ENCODE peak calls at places on chromosomes 16 and 17, in four cellular contexts. One of them, this sample, is unnamed. For H3K27me3, the result is how much of the 10 kb centered on the place peaks cover.

GRCh38 chr16:82002831-82003230 is 8.4 kb downstream of the SDR42E1 start:
- DNase-seq in stomach: no peak
- DNase-seq in endodermal cell: no peak
- DNase-seq in hepatocyte: no peak
- DNase-seq in this sample: peak

GRCh38 chr17:81397314-81398169 is 2.3 kb downstream of the BAHCC1 start:
- DNase-seq in stomach: peak
- DNase-seq in endodermal cell: peak
- DNase-seq in hepatocyte: peak
- DNase-seq in this sample: no peak

GRCh38 chr16:29719063-29719462 is 26.7 kb downstream of the C16orf54 start:
- DNase-seq in stomach: no peak
- DNase-seq in endodermal cell: no peak
- DNase-seq in hepatocyte: no peak
- DNase-seq in this sample: peak

GRCh38 chr17:1347681-1348318 is 52.2 kb downstream of the YWHAE start:
- DNase-seq in stomach: peak
- DNase-seq in endodermal cell: no peak
- DNase-seq in hepatocyte: peak
- DNase-seq in this sample: no peak

GRCh38 chr16:80602894-80603293 is 62.1 kb downstream of the DYNLRB2 start:
- DNase-seq in stomach: no peak
- DNase-seq in endodermal cell: no peak
- DNase-seq in hepatocyte: no peak
- DNase-seq in this sample: no peak

GRCh38 chr17:82956146-82956725 is 116.4 kb upstream of the ZNF750 start:
- DNase-seq in stomach: peak
- DNase-seq in endodermal cell: no peak
- DNase-seq in hepatocyte: no peak
- DNase-seq in this sample: no peak

GRCh38 chr16:83458612-83459011 is 349.2 kb upstream of the HSBP1 start:
- DNase-seq in stomach: no peak
- DNase-seq in endodermal cell: no peak
- DNase-seq in hepatocyte: no peak
- DNase-seq in this sample: peak

GRCh38 chr16:61042736-61043135 is 993.5 kb downstream of the CDH8 start:
- DNase-seq in stomach: no peak
- DNase-seq in endodermal cell: peak
- DNase-seq in hepatocyte: peak
- DNase-seq in this sample: no peak

GRCh38 chr17:80445152-80446110 is 30.5 kb downstream of the ENDOV start:
- DNase-seq in stomach: no peak
- DNase-seq in endodermal cell: no peak
- DNase-seq in hepatocyte: no peak
- DNase-seq in this sample: no peak

GRCh38 chr17:27532269-27533067 is 76.2 kb downstream of the KSR1 start:
- DNase-seq in stomach: peak
- DNase-seq in endodermal cell: no peak
- DNase-seq in hepatocyte: peak
- DNase-seq in this sample: peak

GRCh38 chr17:76019830-76020467 is 7.2 kb downstream of the EVPL start:
- DNase-seq in stomach: no peak
- DNase-seq in endodermal cell: no peak
- DNase-seq in hepatocyte: no peak
- DNase-seq in this sample: no peak

GRCh38 chr17:9414471-9414870 is 161.1 kb downstream of the STX8 start:
- DNase-seq in stomach: no peak
- DNase-seq in endodermal cell: no peak
- DNase-seq in hepatocyte: no peak
- DNase-seq in this sample: no peak

GRCh38 chr17:55500103-55500502 is 11.1 kb downstream of the SMIM36 start:
- DNase-seq in stomach: no peak
- DNase-seq in endodermal cell: no peak
- DNase-seq in hepatocyte: no peak
- DNase-seq in this sample: no peak

DNA sequence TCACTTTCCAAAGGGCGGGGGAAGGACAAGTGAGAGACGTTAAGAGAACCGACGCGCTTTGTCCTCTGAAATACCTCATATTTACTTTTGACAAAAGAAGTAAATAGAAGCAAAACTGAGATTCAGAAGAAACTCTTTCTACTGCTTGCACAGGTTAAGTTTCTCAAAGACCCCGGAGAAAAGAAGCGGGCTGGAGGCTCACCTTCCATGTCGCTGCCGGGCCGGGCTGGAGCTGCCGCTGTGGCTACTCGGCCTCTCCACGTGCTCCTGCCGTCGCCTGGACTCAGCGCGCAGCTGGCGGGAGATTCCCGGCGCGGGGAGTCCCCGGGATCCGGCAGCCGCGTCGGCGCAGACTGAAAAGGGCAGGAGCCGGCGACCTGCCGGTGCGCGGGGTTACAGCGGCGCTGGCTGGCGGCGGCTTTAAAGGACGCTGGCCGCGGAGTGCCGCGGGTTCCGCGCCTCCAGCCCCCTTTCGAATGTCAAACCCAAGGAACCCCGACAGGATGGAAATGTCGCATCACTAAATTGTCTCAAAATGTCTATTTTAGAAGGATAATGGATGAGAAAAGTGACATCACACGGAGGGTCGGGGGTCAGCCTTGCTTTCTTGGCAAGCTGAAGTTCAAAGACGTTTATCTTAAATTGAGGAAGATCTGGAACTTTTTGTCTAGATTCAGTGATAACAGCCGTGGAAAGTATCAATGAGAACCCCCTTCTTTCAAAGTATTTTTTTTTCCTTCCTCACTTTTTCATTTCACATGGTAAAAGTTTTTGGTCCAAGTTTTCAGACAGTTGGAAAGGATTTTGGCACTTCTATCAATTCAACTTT is at the start of gene IKZF3:
- DNase-seq in stomach: peak
- DNase-seq in endodermal cell: peak
- DNase-seq in hepatocyte: peak
- DNase-seq in this sample: peak
- TF ChIP-seq CTCF in stomach: peak
- TF ChIP-seq CTCF in endodermal cell: peak
- TF ChIP-seq CTCF in hepatocyte: peak
- TF ChIP-seq CTCF in this sample: peak

GRCh38 chr17:66966529-66967418 is 2.3 kb downstream of the CACNG4 start:
- DNase-seq in stomach: no peak
- DNase-seq in endodermal cell: no peak
- DNase-seq in hepatocyte: no peak
- DNase-seq in this sample: no peak
- H3K4me3 ChIP-seq in stomach: peak
- H3K4me3 ChIP-seq in endodermal cell: peak
- H3K4me3 ChIP-seq in hepatocyte: no peak
- H3K4me3 ChIP-seq in this sample: no peak

DNA sequence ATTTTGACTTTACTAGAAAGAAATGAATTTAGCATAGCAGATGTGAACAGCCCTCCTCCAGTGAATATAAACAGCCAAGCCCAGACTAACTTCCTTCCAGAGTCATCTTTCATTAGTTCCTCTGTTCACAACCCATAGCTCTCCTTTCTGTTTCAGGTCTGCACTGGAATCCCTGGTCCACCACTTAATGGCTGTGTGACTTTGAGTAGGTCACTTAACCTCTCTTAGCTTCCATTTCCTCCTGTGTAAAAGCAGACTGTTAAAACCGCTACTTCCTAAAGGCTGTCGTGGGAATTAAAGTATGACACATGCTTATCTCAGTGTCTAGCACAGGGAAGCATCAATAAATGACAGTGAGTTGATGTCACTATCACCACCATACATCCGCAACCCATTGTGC is 7.5 kb downstream of the SLC6A4 start:
- DNase-seq in stomach: no peak
- DNase-seq in endodermal cell: no peak
- DNase-seq in hepatocyte: no peak
- DNase-seq in this sample: no peak
- H3K27me3 ChIP-seq in stomach: under half
- H3K27me3 ChIP-seq in endodermal cell: under half
- H3K27me3 ChIP-seq in hepatocyte: under half
- H3K27me3 ChIP-seq in this sample: under half

DNA sequence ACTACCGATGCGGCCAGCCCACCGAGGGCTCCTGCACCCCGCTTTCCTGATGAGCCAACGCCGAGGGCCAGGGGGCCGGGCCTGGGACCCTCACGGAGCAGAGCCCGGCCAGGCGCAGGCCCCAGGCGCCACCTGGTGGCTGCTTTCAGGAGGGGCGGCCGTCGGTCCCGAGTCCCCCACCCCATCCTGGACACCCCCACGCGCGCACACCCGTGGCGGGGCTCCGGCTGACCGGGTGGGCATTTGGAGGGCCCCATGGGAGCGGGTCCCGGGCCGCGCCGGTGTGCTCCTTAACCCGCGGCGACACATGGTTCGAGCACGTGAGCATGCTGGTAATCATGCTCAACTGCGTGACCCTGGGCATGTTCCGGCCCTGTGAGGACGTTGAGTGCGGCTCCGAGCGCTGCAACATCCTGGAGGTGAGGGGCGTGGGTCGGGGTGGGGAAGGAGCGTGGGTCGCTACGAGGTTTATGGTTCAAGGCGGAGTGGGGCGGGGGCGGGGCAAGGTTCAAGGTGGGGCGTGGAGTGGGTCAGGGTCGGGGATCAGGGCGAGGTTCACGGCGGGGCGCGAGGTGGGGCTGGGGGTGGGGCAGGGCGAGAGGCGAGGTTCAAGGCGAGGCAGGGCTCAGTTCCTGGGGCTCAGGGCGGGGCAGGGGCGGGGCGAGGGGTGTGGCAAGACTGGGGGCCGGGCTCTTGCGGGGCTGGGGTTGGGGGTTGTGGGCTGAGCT is 30.2 kb downstream of the TPSG1 start:
- DNase-seq in stomach: no peak
- DNase-seq in endodermal cell: peak
- DNase-seq in hepatocyte: no peak
- DNase-seq in this sample: no peak
- TF ChIP-seq CTCF in stomach: peak
- TF ChIP-seq CTCF in endodermal cell: peak
- TF ChIP-seq CTCF in hepatocyte: peak
- TF ChIP-seq CTCF in this sample: peak

This sample was measured in bronchial epithelial cell.